ENCODE peak calls at places on chromosomes 4 and X, in five cellular contexts. One of them, this sample, is unnamed.

GRCh38 chr4:86592553-86593249 is 1.4 kb upstream of the PTPN13 start:
- DNase-seq in HCT116: no peak
- DNase-seq in SK-N-SH: no peak
- DNase-seq in HepG2: no peak
- DNase-seq in H1: no peak
- DNase-seq in this sample: no peak

GRCh38 chrX:111779582-111779981 is 96.4 kb upstream of the TRPC5OS start:
- DNase-seq in HCT116: no peak
- DNase-seq in SK-N-SH: no peak
- DNase-seq in HepG2: no peak
- DNase-seq in H1: no peak
- DNase-seq in this sample: no peak

GRCh38 chr4:23455482-23455881 is 434.4 kb downstream of the PPARGC1A start:
- DNase-seq in HCT116: no peak
- DNase-seq in SK-N-SH: no peak
- DNase-seq in HepG2: peak; percentile 1
- DNase-seq in H1: peak; percentile 13
- DNase-seq in this sample: peak; percentile 56

GRCh38 chr4:5863461-5864113 is 29.3 kb downstream of the CRMP1 start:
- DNase-seq in HCT116: peak; percentile 57
- DNase-seq in SK-N-SH: no peak
- DNase-seq in HepG2: no peak
- DNase-seq in H1: no peak
- DNase-seq in this sample: no peak

GRCh38 chrX:3788494-3789233 is 75.2 kb upstream of the PRKX start:
- DNase-seq in HCT116: no peak
- DNase-seq in SK-N-SH: no peak
- DNase-seq in HepG2: no peak
- DNase-seq in H1: no peak
- DNase-seq in this sample: no peak

GRCh38 chrX:39645059-39645895 is 452.5 kb downstream of the BCOR start:
- DNase-seq in HCT116: no peak
- DNase-seq in SK-N-SH: no peak
- DNase-seq in HepG2: no peak
- DNase-seq in H1: no peak
- DNase-seq in this sample: no peak

GRCh38 chrX:25043192-25043591 is 27.4 kb upstream of the ARX start:
- DNase-seq in HCT116: no peak
- DNase-seq in SK-N-SH: no peak
- DNase-seq in HepG2: no peak
- DNase-seq in H1: no peak
- DNase-seq in this sample: no peak

GRCh38 chrX:5051831-5052491 is 1176.7 kb downstream of the NLGN4X start:
- DNase-seq in HCT116: no peak
- DNase-seq in SK-N-SH: no peak
- DNase-seq in HepG2: no peak
- DNase-seq in H1: no peak
- DNase-seq in this sample: peak; percentile 7

GRCh38 chrX:16963216-16963615 is 16.8 kb downstream of the REPS2 start:
- DNase-seq in HCT116: no peak
- DNase-seq in SK-N-SH: no peak
- DNase-seq in HepG2: no peak
- DNase-seq in H1: no peak
- DNase-seq in this sample: no peak

GRCh38 chrX:12372111-12372510 is 233.8 kb downstream of the FRMPD4 start:
- DNase-seq in HCT116: no peak
- DNase-seq in SK-N-SH: no peak
- DNase-seq in HepG2: no peak
- DNase-seq in H1: peak; percentile 17
- DNase-seq in this sample: no peak
- TF ChIP-seq JUND in HCT116: no peak
- TF ChIP-seq JUND in SK-N-SH: no peak
- TF ChIP-seq JUND in HepG2: no peak
- TF ChIP-seq JUND in H1: no peak
- TF ChIP-seq JUND in this sample: no peak

GRCh38 chr4:2252530-2252924 is 9.4 kb downstream of the MXD4 start:
- DNase-seq in HCT116: no peak
- DNase-seq in SK-N-SH: peak; percentile 41
- DNase-seq in HepG2: no peak
- DNase-seq in H1: no peak
- DNase-seq in this sample: no peak

GRCh38 chr4:2254665-2255500 is 7.0 kb downstream of the MXD4 start:
- DNase-seq in HCT116: no peak
- DNase-seq in SK-N-SH: peak; percentile 23
- DNase-seq in HepG2: no peak
- DNase-seq in H1: no peak
- DNase-seq in this sample: no peak

GRCh38 chr4:2251795-2252529 is 9.9 kb downstream of the MXD4 start:
- DNase-seq in HCT116: no peak
- DNase-seq in SK-N-SH: peak; percentile 35
- DNase-seq in HepG2: no peak
- DNase-seq in H1: no peak
- DNase-seq in this sample: no peak

GRCh38 chr4:2251073-2251794 is 9.3 kb upstream of the HAUS3 start:
- DNase-seq in HCT116: no peak
- DNase-seq in SK-N-SH: peak; percentile 28
- DNase-seq in HepG2: no peak
- DNase-seq in H1: no peak
- DNase-seq in this sample: no peak

DNA sequence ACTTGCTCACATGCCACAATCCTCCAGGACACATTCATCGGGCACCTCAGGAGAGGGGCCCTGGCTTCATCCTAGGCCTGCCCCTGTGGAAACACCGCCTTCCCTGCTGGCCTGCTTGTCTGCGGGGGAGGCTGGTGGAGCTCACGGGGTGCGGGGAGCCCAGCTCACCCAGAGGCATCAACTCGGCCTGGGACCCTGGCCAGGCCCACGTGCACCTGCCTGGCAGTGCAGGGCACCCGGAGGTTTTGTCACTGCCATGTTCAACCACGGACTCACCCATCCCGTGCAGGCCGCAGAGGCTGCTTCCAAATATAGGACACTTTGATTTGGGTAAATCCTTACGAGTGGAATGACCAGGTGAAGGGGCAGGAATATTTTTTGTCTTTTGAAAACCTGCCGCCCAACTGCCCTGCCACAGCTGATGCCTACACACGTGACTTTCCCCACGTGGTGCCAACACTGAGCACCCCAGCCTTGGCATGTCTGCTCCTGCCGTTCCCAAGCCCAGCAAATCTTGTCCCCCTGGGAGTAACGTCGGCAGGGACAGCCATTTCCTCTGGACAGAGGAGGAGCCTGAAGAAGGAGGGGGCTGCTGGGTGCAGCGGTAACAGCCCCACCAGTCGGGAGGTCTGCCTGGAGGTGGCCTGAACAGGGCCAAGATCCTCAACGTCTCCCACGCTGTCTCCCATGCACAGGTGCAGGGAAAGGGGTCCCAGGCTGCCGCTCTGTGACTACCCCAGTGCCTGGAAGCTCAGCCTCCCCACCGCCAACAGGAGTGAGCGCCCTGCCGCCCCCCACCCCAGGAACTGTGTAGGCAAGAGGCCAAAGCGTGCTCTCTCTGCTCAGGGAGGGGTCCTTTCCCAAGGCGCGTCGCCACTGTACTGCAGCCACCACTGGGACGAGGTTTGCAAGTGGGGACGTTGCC is 8.5 kb downstream of the MXD4 start:
- DNase-seq in HCT116: no peak
- DNase-seq in SK-N-SH: peak; percentile 21
- DNase-seq in HepG2: no peak
- DNase-seq in H1: no peak
- DNase-seq in this sample: no peak
- TF ChIP-seq JUND in HCT116: no peak
- TF ChIP-seq JUND in SK-N-SH: no peak
- TF ChIP-seq JUND in HepG2: no peak
- TF ChIP-seq JUND in H1: no peak
- TF ChIP-seq JUND in this sample: no peak

GRCh38 chr4:1451106-1451751 is 45.0 kb upstream of the NKX1-1 start:
- DNase-seq in HCT116: no peak
- DNase-seq in SK-N-SH: peak; percentile 7
- DNase-seq in HepG2: no peak
- DNase-seq in H1: no peak
- DNase-seq in this sample: no peak

GRCh38 chr4:1448589-1449420 is 42.6 kb upstream of the NKX1-1 start:
- DNase-seq in HCT116: no peak
- DNase-seq in SK-N-SH: peak; percentile 13
- DNase-seq in HepG2: no peak
- DNase-seq in H1: no peak
- DNase-seq in this sample: no peak

GRCh38 chr4:1451752-1452122 is 45.5 kb upstream of the NKX1-1 start:
- DNase-seq in HCT116: no peak
- DNase-seq in SK-N-SH: peak; percentile 5
- DNase-seq in HepG2: no peak
- DNase-seq in H1: no peak
- DNase-seq in this sample: no peak

GRCh38 chr4:1449475-1449832 is 43.2 kb upstream of the NKX1-1 start:
- DNase-seq in HCT116: no peak
- DNase-seq in SK-N-SH: no peak
- DNase-seq in HepG2: no peak
- DNase-seq in H1: no peak
- DNase-seq in this sample: no peak

DNA sequence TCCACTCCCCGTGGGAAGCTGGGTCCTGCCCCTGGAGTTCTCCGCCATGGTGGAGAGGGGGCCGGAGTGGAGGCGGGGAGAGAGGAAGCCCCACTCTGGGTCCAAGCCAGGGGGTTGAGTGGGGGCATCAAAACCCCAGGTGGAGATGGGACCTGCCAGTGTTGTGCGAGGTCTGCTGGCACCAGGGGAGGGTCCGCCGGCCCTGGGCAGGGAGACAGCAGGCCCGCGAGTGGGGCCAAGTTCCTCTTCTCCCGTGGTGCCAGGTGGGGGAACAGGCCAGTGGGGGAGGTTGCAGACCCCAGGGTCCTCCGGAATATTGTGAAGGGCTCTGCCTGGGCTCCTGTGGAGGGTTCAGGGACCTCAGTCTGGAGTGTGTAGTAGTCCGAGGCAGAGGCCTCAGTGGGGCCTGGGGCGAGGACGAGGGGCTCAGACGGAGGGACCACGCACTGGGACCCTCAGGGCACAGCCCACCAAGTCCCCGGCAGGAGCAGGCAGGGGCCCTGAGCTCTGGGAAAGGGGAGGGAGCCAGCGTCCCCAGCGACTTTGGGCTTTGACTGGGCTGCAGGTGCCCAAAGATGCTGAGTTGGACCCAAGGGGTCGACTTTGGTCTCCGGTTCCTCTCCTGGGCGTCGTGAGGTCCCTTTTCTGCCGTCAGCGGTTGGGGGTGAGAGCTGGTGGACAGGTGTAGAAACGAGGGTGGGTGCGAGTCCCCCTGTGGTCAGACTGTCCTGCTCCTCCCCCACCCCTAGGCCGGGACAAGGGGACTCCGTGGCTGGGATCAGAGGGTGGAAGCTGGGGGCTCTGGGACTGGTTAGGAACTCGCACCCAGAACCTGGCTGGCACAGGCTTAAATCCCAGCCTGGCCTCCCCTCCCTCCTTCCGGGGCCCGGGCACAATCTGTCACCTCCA is 43.8 kb upstream of the NKX1-1 start:
- DNase-seq in HCT116: no peak
- DNase-seq in SK-N-SH: peak; percentile 29
- DNase-seq in HepG2: no peak
- DNase-seq in H1: no peak
- DNase-seq in this sample: no peak
- TF ChIP-seq JUND in HCT116: no peak
- TF ChIP-seq JUND in SK-N-SH: no peak
- TF ChIP-seq JUND in HepG2: no peak
- TF ChIP-seq JUND in H1: no peak
- TF ChIP-seq JUND in this sample: no peak

GRCh38 chr4:158729716-158730559 is 6.7 kb upstream of the PPID start:
- DNase-seq in HCT116: peak; percentile 61
- DNase-seq in SK-N-SH: peak; percentile 75
- DNase-seq in HepG2: peak; percentile 67
- DNase-seq in H1: no peak
- DNase-seq in this sample: peak; percentile 69
- TF ChIP-seq JUND in HCT116: no peak
- TF ChIP-seq JUND in SK-N-SH: no peak
- TF ChIP-seq JUND in HepG2: no peak
- TF ChIP-seq JUND in H1: no peak
- TF ChIP-seq JUND in this sample: no peak

This sample was measured in T47D.